ENCODE peak calls at places on chromosomes 6 and 20, in six cellular contexts. I is GM23248; T is kidney; G is testis; W is astrocyte; A is CD8-positive, alpha-beta memory T cell. V is an unnamed sample.

GRCh38 chr20:50636601-50637539 is 54.5 kb downstream of the RIPOR3 start:
- DNase-seq in I (no peak), T (no peak), G (no peak), W (no peak), A (no peak), V (peak; percentile 70)

GRCh38 chr6:39173276-39173675 is 56.0 kb downstream of the KCNK5 start:
- DNase-seq in I (no peak), T (no peak), G (no peak), W (no peak), A (no peak), V (no peak)

GRCh38 chr6:133837801-133838349 is 51.0 kb upstream of the TCF21 start:
- DNase-seq in I (peak; percentile 61), T (peak; percentile 72), G (peak; percentile 88), W (no peak), A (peak; percentile 28), V (peak; percentile 55)

GRCh38 chr20:7728373-7728772 is 211.9 kb downstream of the HAO1 start:
- DNase-seq in I (peak; percentile 72), T (no peak), G (no peak), W (peak; percentile 76), A (no peak), V (no peak)

GRCh38 chr6:135664527-135664926 is 167.0 kb upstream of the AHI1 start:
- DNase-seq in I (no peak), T (no peak), G (no peak), W (no peak), A (no peak), V (no peak)

GRCh38 chr20:57835053-57835452 is 125.2 kb upstream of the PMEPA1 start:
- DNase-seq in I (no peak), T (no peak), G (no peak), W (no peak), A (no peak), V (no peak)

GRCh38 chr20:15045246-15045645 is 707.8 kb upstream of the FLRT3 start:
- DNase-seq in I (peak; percentile 81), T (no peak), G (peak; percentile 65), W (no peak), A (no peak), V (no peak)

GRCh38 chr20:24651171-24651972 is 181.9 kb downstream of the SYNDIG1 start:
- DNase-seq in I (peak; percentile 92), T (peak; percentile 17), G (no peak), W (peak; percentile 94), A (no peak), V (peak; percentile 30)

GRCh38 chr20:3690413-3690812 is 8.6 kb upstream of the ADAM33 start:
- DNase-seq in I (no peak), T (no peak), G (no peak), W (no peak), A (no peak), V (no peak)

GRCh38 chr6:42279966-42280629 is 62.4 kb upstream of the MRPS10 start:
- DNase-seq in I (peak; percentile 35), T (peak; percentile 90), G (peak; percentile 72), W (peak; percentile 26), A (no peak), V (peak; percentile 31)

GRCh38 chr6:120553353-120553752 is 780.9 kb downstream of the TBC1D32 start:
- DNase-seq in I (no peak), T (no peak), G (no peak), W (no peak), A (no peak), V (no peak)

GRCh38 chr20:43977252-43977651 is 62.6 kb downstream of the TOX2 start:
- DNase-seq in I (no peak), T (no peak), G (no peak), W (peak; percentile 51), A (no peak), V (peak; percentile 54)

GRCh38 chr20:33399924-33400323 is 1.4 kb downstream of the CDK5RAP1 start:
- DNase-seq in I (no peak), T (no peak), G (no peak), W (no peak), A (no peak), V (no peak)

GRCh38 chr6:49543087-49543858 is 7.2 kb upstream of the C6orf141 start:
- DNase-seq in I (no peak), T (no peak), G (peak; percentile 81), W (no peak), A (no peak), V (no peak)

GRCh38 chr6:24919404-24919892 is 16.3 kb downstream of the RIPOR2 start:
- DNase-seq in I (no peak), T (no peak), G (no peak), W (no peak), A (no peak), V (no peak)

GRCh38 chr6:123044341-123044860 is 48.4 kb downstream of the CLVS2 start:
- DNase-seq in I (no peak), T (no peak), G (no peak), W (no peak), A (no peak), V (no peak)
- H3K4me3 ChIP-seq in I (no peak overlapping the region), T (no peak overlapping the region), G (no peak overlapping the region), W (no peak overlapping the region), A (no peak overlapping the region), V (no peak overlapping the region)

GRCh38 chr6:15504040-15504491 is 158.8 kb downstream of the DTNBP1 start:
- DNase-seq in I (peak; percentile 41), T (peak; percentile 82), G (peak; percentile 84), W (no peak), A (no peak), V (no peak)
- H3K36me3 ChIP-seq in I (peaks cover 6% of the 10 kb centered on the region), T (no peaks in the 10 kb centered on the region), G (no peaks in the 10 kb centered on the region), W (peaks cover 10% of the 10 kb centered on the region), A (peaks cover 45% of the 10 kb centered on the region), V (no peaks in the 10 kb centered on the region)

GRCh38 chr20:60624066-60624465 is 628.0 kb upstream of the CDH4 start:
- DNase-seq in I (no peak), T (no peak), G (no peak), W (no peak), A (no peak), V (no peak)
- H3K9me3 ChIP-seq in I (no peaks in the 10 kb centered on the region), T (no peaks in the 10 kb centered on the region), G (no peaks in the 10 kb centered on the region), W (peaks cover 1% of the 10 kb centered on the region), A (no peaks in the 10 kb centered on the region), V (no peaks in the 10 kb centered on the region)

GRCh38 chr6:84762220-84762940 is 2.0 kb downstream of the TBX18 start:
- DNase-seq in I (peak; percentile 78), T (peak; percentile 78), G (no peak), W (peak; percentile 8), A (no peak), V (peak; percentile 45)

GRCh38 chr6:84764332-84765049 is at the start of gene TBX18:
- DNase-seq in I (peak; percentile 100), T (peak; percentile 94), G (peak; percentile 95), W (peak; percentile 84), A (no peak), V (peak; percentile 99)

GRCh38 chr6:84762941-84763396 is 1.4 kb downstream of the TBX18 start:
- DNase-seq in I (peak; percentile 80), T (peak; percentile 79), G (peak; percentile 26), W (no peak), A (no peak), V (peak; percentile 61)

GRCh38 chr6:84766118-84766683 is 1.8 kb upstream of the TBX18 start:
- DNase-seq in I (no peak), T (peak; percentile 56), G (no peak), W (no peak), A (no peak), V (no peak)

DNA sequence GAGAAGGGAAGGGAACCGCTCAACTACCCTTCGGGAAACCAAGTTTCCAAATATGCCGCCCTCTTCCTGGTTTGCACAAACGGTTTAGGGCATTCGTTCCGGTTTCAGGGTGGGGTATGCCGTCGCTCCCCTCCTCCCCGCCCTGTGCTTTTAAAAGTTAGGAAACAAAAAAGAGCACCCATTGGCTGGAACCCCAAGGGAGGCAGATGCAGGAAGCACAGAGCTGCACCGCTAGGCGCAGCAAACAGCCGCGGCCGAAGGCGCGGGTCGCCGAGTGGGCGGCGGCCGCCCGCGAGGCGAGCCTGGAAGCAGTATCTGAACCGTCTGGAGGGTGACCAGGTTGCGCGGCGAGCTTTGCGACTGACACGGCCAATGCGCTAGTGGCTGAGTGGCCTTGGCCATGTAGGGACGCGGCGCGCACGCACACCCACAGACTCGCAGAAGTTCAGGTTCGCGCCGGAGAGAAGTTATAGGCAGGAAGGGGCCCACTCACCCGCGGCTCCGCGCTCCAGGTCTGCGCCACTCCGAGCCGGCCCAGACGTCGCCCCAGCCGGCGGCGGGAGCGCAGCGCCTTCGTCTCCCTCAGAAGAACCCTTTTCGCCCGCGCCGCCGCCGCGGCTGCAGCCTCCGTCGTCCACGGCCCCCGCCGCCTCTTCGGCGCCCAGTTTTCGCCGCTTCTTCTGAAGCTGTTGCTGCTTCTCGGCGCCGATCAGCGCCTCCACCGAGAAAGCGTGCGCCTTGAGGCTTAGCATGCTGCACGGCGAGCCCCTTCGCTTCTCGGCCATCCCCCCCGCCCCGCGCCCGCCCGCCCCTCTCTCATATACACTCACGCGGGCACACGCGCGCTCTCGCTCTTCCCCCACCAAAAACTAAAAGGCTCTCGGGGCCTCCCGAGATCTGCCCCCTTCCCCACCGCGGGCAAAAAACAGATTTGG is 734 bp downstream of the TBX18 start:
- DNase-seq in I (peak; percentile 92), T (peak; percentile 81), G (peak; percentile 33), W (peak; percentile 44), A (no peak), V (peak; percentile 88)
- H3K4me3 ChIP-seq in I (peak overlapping the region; percentile 91), T (no peak overlapping the region), G (peak overlapping the region; percentile 44), W (peak overlapping the region; percentile 83), A (no peak overlapping the region), V (peak overlapping the region; percentile 68)

GRCh38 chr20:62321978-62322377 is 19.2 kb downstream of the ADRM1 start:
- DNase-seq in I (no peak), T (no peak), G (no peak), W (no peak), A (no peak), V (no peak)

GRCh38 chr20:62325172-62325905 is 22.5 kb downstream of the ADRM1 start:
- DNase-seq in I (no peak), T (no peak), G (no peak), W (no peak), A (no peak), V (no peak)

GRCh38 chr20:62322428-62323073 is 19.8 kb downstream of the ADRM1 start:
- DNase-seq in I (no peak), T (no peak), G (no peak), W (no peak), A (no peak), V (no peak)

GRCh38 chr20:62323146-62323979 is 20.6 kb downstream of the ADRM1 start:
- DNase-seq in I (no peak), T (no peak), G (peak; percentile 52), W (no peak), A (no peak), V (no peak)

DNA sequence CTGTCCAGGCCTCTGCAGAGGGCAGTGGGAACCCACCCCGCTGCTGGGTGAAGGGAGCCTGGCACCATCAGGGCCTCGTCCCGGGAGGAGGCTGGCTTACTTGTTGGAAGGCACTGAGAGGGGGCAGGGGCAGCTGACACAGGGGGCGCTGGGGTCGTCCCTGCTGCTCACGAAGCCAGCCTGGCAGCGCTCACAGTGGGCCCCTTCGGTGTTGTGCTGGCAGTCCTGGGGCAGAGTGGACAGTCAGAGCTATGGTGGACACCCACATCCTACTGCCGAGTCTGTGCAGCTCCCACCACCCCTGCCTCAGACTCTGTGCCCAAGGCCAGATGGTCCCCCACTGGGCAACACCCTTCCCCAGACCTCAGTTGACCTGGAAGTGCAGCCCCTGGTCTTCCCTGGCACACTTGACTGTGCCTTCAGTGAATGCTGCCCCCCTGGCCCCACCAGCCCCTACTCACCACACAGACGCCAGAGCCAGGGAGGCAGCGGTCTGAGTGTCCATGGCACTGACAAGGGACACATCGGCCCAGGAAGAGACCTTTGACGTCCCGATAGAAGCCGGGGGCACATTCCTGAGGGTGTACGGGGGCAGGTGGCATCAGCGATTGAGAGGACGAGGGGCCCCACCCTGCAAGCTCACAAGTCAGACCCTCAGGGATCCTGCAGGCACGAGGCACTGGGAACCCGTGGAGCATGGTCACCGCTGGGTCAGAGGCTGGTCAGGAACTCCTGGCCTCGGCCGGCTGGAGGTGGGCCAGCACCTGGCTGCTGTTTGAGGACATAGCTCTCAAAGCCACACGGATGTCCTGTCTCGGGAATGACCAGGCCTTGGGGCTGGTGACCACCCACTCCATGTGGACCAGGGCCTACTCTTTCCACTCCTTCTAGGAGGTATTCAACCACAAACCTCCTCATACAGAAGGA is 21.4 kb downstream of the ADRM1 start:
- DNase-seq in I (no peak), T (no peak), G (no peak), W (no peak), A (no peak), V (no peak)
- H3K36me3 ChIP-seq in I (no peaks in the 10 kb centered on the region), T (peaks cover 33% of the 10 kb centered on the region), G (no peaks in the 10 kb centered on the region), W (no peaks in the 10 kb centered on the region), A (no peaks in the 10 kb centered on the region), V (peaks cover 49% of the 10 kb centered on the region)